ENCODE peak calls at places on chromosomes 3 and 15, in eight cellular contexts. A, Y, P, N, W, U, L and Z are unnamed samples.
A peak's percentile ranks its signal among the peaks of the same experiment; 100 is the strongest.

GRCh38 chr3:56288258-56288657 is 180.0 kb downstream of the ERC2 start:
- DNase-seq in A (no peak), Y (no peak), P (no peak), N (no peak), W (no peak), U (no peak), L (no peak), Z (no peak)

GRCh38 chr15:52040167-52040900 is 21.3 kb downstream of the MAPK6 start:
- DNase-seq in A (no peak), Y (no peak), P (no peak), N (no peak), W (no peak), U (no peak), L (no peak), Z (peak; percentile 38)

GRCh38 chr3:188801393-188801792 is 370.4 kb upstream of the TPRG1 start:
- DNase-seq in A (no peak), Y (no peak), P (no peak), N (no peak), W (no peak), U (no peak), L (no peak), Z (no peak)

GRCh38 chr3:32912046-32912445 is 39.4 kb upstream of the CCR4 start:
- DNase-seq in A (no peak), Y (no peak), P (no peak), N (no peak), W (no peak), U (no peak), L (no peak), Z (no peak)

GRCh38 chr3:166455724-166456123 is 618.5 kb upstream of the BCHE start:
- DNase-seq in A (no peak), Y (no peak), P (no peak), N (no peak), W (no peak), U (no peak), L (no peak), Z (peak; percentile 77)

GRCh38 chr3:172217877-172218276 is 178.5 kb downstream of the FNDC3B start:
- DNase-seq in A (no peak), Y (no peak), P (no peak), N (peak; percentile 19), W (peak; percentile 72), U (no peak), L (no peak), Z (no peak)

GRCh38 chr3:143975549-143976152 is 4.0 kb downstream of the DIPK2A start:
- DNase-seq in A (no peak), Y (no peak), P (no peak), N (no peak), W (no peak), U (no peak), L (no peak), Z (no peak)

GRCh38 chr3:125150525-125151436 is 61.8 kb downstream of the SLC12A8 start:
- DNase-seq in A (no peak), Y (peak; percentile 73), P (no peak), N (peak; percentile 21), W (no peak), U (no peak), L (no peak), Z (peak; percentile 58)

GRCh38 chr3:106198828-106199194 is 330.0 kb upstream of the CBLB start:
- DNase-seq in A (no peak), Y (no peak), P (no peak), N (no peak), W (no peak), U (no peak), L (no peak), Z (no peak)

GRCh38 chr15:69476704-69477473 is 24.3 kb downstream of the RPLP1 start:
- DNase-seq in A (no peak), Y (peak; percentile 39), P (no peak), N (no peak), W (no peak), U (no peak), L (no peak), Z (no peak)

GRCh38 chr3:137692803-137693431 is 71.2 kb upstream of the SOX14 start:
- DNase-seq in A (no peak), Y (no peak), P (no peak), N (peak; percentile 15), W (no peak), U (no peak), L (no peak), Z (peak; percentile 53)

GRCh38 chr3:58179235-58180098 is 31.3 kb downstream of the DNASE1L3 start:
- DNase-seq in A (no peak), Y (no peak), P (no peak), N (peak; percentile 63), W (no peak), U (no peak), L (no peak), Z (no peak)

GRCh38 chr15:85785887-85786777 is 8.6 kb downstream of the KLHL25 start:
- DNase-seq in A (no peak), Y (no peak), P (peak; percentile 78), N (peak; percentile 22), W (peak; percentile 70), U (no peak), L (no peak), Z (no peak)

GRCh38 chr3:152276688-152277087 is 8.0 kb downstream of the MBNL1 start:
- DNase-seq in A (no peak), Y (no peak), P (no peak), N (no peak), W (no peak), U (no peak), L (no peak), Z (no peak)
- H3K4me1 ChIP-seq in A (peaks cover 15% of the 10 kb centered on the region), Y (peaks cover 47% of the 10 kb centered on the region), P (peaks cover 31% of the 10 kb centered on the region), N (peaks cover 58% of the 10 kb centered on the region), W (peaks cover 17% of the 10 kb centered on the region), U (peaks cover 83% of the 10 kb centered on the region), L (peaks cover 40% of the 10 kb centered on the region), Z (no peaks in the 10 kb centered on the region)

DNA sequence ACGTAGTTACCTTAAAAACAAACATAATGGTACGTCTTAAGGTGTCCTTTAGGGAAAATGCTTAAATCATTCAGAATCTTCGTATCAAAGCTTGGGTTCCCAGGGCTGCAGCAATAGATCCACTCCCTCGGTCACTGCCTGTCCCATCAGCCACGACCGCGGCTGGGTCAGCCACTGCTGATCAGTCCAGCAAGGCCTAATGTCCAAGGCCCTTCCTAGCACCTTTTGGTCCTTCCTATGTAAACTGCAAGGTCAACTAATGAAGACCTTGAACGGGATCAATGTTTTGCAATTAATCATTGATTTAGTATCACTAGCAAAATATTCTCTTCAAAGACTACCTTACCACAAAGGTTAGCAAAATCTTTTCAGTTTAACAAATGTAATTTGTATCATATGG is 122.2 kb upstream of the IGF1R start:
- DNase-seq in A (no peak), Y (no peak), P (no peak), N (no peak), W (no peak), U (no peak), L (no peak), Z (no peak)
- H3K4me1 ChIP-seq in A (peaks cover 4% of the 10 kb centered on the region), Y (peaks cover 18% of the 10 kb centered on the region), P (no peaks in the 10 kb centered on the region), N (no peaks in the 10 kb centered on the region), W (no peaks in the 10 kb centered on the region), U (no peaks in the 10 kb centered on the region), L (peaks cover 7% of the 10 kb centered on the region), Z (no peaks in the 10 kb centered on the region)

DNA sequence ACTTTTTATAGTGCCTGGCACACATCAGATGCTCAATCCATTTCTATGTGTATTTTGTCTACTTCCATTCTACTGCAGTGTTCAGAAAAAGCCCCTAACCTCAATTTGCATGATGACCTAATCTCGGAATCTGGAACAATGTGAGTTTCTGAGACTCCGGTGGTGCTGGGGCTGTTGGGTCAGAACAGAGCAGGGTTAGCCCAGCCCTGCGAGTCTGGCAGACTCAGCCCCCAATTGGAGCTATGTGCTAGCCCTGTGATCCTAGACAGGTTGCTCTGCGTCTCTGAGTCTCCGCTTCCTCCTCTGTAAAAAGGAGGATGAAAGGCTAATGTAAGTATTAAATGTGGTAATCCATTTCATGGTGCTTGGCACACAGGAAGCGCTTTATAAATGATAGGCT is 95.0 kb upstream of the ICE2 start:
- DNase-seq in A (no peak), Y (no peak), P (no peak), N (no peak), W (no peak), U (peak; percentile 66), L (no peak), Z (no peak)
- H3K4me1 ChIP-seq in A (no peaks in the 10 kb centered on the region), Y (peaks cover 6% of the 10 kb centered on the region), P (no peaks in the 10 kb centered on the region), N (no peaks in the 10 kb centered on the region), W (peaks cover 11% of the 10 kb centered on the region), U (peaks cover 91% of the 10 kb centered on the region), L (no peaks in the 10 kb centered on the region), Z (no peaks in the 10 kb centered on the region)

DNA sequence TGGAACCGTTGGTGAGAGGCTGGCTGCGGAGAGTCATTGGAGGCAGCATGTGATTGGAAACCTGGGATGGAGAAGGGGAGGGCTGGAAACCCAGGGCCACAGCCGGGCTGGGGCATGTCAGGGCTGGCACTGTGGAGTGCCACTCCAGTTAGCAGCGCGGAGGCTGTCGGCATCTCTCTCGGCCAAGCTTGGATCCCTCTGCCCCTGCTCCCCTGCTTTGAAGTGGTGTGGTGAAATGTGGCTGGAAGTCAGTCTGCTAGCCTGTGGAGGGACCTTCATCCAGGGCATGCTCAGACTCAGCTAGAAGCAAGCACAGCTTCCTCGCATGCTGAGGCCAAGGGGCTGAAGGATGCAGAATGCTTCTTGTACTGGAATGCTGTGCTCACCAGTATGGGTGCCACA is 13.5 kb downstream of the SLCO3A1 start:
- DNase-seq in A (peak; percentile 36), Y (peak; percentile 70), P (no peak), N (no peak), W (no peak), U (no peak), L (peak; percentile 68), Z (peak; percentile 36)
- H3K4me1 ChIP-seq in A (peaks cover 17% of the 10 kb centered on the region), Y (peaks cover 43% of the 10 kb centered on the region), P (peaks cover 24% of the 10 kb centered on the region), N (no peaks in the 10 kb centered on the region), W (peaks cover 57% of the 10 kb centered on the region), U (peaks cover 80% of the 10 kb centered on the region), L (peaks cover 7% of the 10 kb centered on the region), Z (peaks cover 11% of the 10 kb centered on the region)

DNA sequence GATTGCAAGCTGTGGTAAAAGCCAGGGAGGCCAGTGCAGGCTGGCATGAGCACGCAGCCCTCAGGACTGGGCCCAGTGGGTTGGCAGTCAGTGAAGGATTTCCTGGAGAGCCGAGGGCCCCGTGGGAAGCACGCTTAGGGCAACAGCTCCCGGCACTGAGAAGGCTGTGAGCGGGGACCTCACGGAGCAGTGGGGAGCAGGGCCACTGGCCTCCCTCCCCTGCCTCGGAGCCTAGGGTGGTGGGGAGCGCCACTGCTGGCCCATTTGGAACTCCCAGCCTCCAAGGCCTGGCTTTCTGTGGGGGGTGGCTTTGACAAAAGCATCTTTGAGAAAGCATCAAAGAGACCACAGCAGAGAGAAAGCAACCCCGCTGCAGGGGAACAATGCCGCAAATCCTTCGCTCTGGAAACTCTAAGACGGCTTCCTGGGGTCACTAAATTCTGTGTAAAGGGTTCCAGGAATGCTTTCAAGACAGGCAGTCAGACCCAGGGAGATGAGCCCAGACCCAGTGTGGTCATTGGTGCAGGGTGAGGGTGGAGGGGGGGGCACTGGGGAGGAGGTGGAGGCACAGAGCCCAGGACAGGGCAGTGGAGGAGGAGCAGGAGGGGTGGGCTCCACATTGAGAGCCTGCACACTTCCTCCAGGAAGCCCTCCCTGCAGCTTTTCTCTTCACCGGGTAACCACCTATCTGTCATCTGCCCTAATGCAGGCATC is 9.5 kb upstream of the APBA2 start:
- DNase-seq in A (no peak), Y (no peak), P (no peak), N (no peak), W (no peak), U (no peak), L (no peak), Z (no peak)
- H3K4me1 ChIP-seq in A (no peaks in the 10 kb centered on the region), Y (no peaks in the 10 kb centered on the region), P (no peaks in the 10 kb centered on the region), N (no peaks in the 10 kb centered on the region), W (no peaks in the 10 kb centered on the region), U (peaks cover 9% of the 10 kb centered on the region), L (no peaks in the 10 kb centered on the region), Z (no peaks in the 10 kb centered on the region)